ENCODE peak calls at places on chromosomes 11 and 22, in ten cellular contexts. C is stimulated activated CD4-positive, alpha-beta T cell treated with anti-CD3 and anti-CD28 coated beads, Interleukin-12 subunit alpha, Interleukin-12 subunit beta, amount 100 ng/mL, for 24 hours; G is A172; X is A549; T is T-helper 17 cell; U is adipocyte; P is cardiac fibroblast; R is stimulated activated naive CD4-positive, alpha-beta T cell; W is HCEC 1CT; B is RWPE1. N is an unnamed sample.

GRCh38 chr22:42970029-42970428 is 44.9 kb downstream of the PACSIN2 start:
- DNase-seq in C (no peak), G (peak), X (no peak), T (no peak), U (no peak), P (no peak), R (no peak), W (no peak), B (peak), N (no peak)

GRCh38 chr11:114317738-114318137 is 21.5 kb downstream of the NNMT start:
- DNase-seq in C (no peak), G (no peak), X (no peak), T (no peak), U (peak), P (peak), R (no peak), W (peak), B (no peak), N (peak)

GRCh38 chr11:33832676-33833075 is 58.4 kb upstream of the FBXO3 start:
- DNase-seq in C (no peak), G (no peak), X (no peak), T (no peak), U (no peak), P (no peak), R (no peak), W (no peak), B (no peak), N (no peak)

GRCh38 chr11:113286509-113287497 is 27.6 kb upstream of the TTC12 start:
- DNase-seq in C (no peak), G (no peak), X (no peak), T (no peak), U (peak), P (peak), R (no peak), W (no peak), B (no peak), N (no peak)

GRCh38 chr22:23282089-23282501 is 101.8 kb downstream of the BCR start:
- DNase-seq in C (no peak), G (peak), X (peak), T (no peak), U (peak), P (peak), R (no peak), W (peak), B (peak), N (peak)

GRCh38 chr22:32411388-32411787 is 659 bp downstream of the RTCB start:
- DNase-seq in C (no peak), G (peak), X (no peak), T (no peak), U (peak), P (peak), R (no peak), W (peak), B (peak), N (no peak)

GRCh38 chr22:23259916-23260644 is 79.8 kb downstream of the BCR start:
- DNase-seq in C (no peak), G (no peak), X (no peak), T (no peak), U (no peak), P (no peak), R (no peak), W (no peak), B (no peak), N (no peak)

GRCh38 chr11:93869830-93870229 is 19.4 kb upstream of the VSTM5 start:
- DNase-seq in C (no peak), G (no peak), X (no peak), T (no peak), U (no peak), P (no peak), R (no peak), W (no peak), B (no peak), N (no peak)

GRCh38 chr11:113519989-113520613 is 44.9 kb upstream of the DRD2 start:
- DNase-seq in C (no peak), G (peak), X (no peak), T (no peak), U (no peak), P (no peak), R (no peak), W (no peak), B (no peak), N (no peak)

GRCh38 chr11:63766501-63767270 is 1.9 kb downstream of the ZFTA start:
- DNase-seq in C (no peak), G (no peak), X (no peak), T (no peak), U (no peak), P (no peak), R (no peak), W (no peak), B (no peak), N (no peak)

GRCh38 chr11:119483881-119484371 is 61.0 kb upstream of the THY1 start:
- DNase-seq in C (no peak), G (no peak), X (no peak), T (no peak), U (no peak), P (no peak), R (no peak), W (no peak), B (no peak), N (no peak)

GRCh38 chr11:28132541-28132940 is 24.4 kb downstream of the METTL15 start:
- DNase-seq in C (no peak), G (no peak), X (no peak), T (no peak), U (peak), P (peak), R (no peak), W (peak), B (no peak), N (no peak)

GRCh38 chr11:119788096-119788883 is 59.3 kb upstream of the NECTIN1 start:
- DNase-seq in C (no peak), G (no peak), X (no peak), T (no peak), U (no peak), P (no peak), R (no peak), W (no peak), B (no peak), N (no peak)

GRCh38 chr11:198236-198806 is 5.4 kb downstream of the SCGB1C1 start:
- DNase-seq in C (no peak), G (no peak), X (no peak), T (no peak), U (no peak), P (no peak), R (no peak), W (no peak), B (no peak), N (no peak)

GRCh38 chr11:72676874-72677341 is 2.7 kb upstream of the PDE2A start:
- DNase-seq in C (peak), G (no peak), X (peak), T (peak), U (peak), P (peak), R (peak), W (no peak), B (peak), N (no peak)

GRCh38 chr22:24500251-24500820 is 5.2 kb downstream of the UPB1 start:
- DNase-seq in C (no peak), G (no peak), X (no peak), T (no peak), U (no peak), P (no peak), R (no peak), W (no peak), B (peak), N (no peak)

GRCh38 chr11:94750319-94751215 is 17.6 kb upstream of the AMOTL1 start:
- DNase-seq in C (no peak), G (no peak), X (no peak), T (no peak), U (peak), P (no peak), R (no peak), W (no peak), B (no peak), N (no peak)

GRCh38 chr11:134725939-134726639 is 314.0 kb upstream of the B3GAT1 start:
- DNase-seq in C (no peak), G (no peak), X (peak), T (no peak), U (no peak), P (no peak), R (no peak), W (no peak), B (peak), N (no peak)

GRCh38 chr11:100681064-100681502 is 6.0 kb upstream of the ARHGAP42 start:
- DNase-seq in C (no peak), G (peak), X (no peak), T (no peak), U (no peak), P (peak), R (no peak), W (peak), B (peak), N (no peak)

GRCh38 chr22:43789452-43789851 is 22.7 kb downstream of the EFCAB6 start:
- DNase-seq in C (no peak), G (peak), X (peak), T (no peak), U (peak), P (peak), R (no peak), W (peak), B (peak), N (peak)

GRCh38 chr11:76480241-76480640 is 35.4 kb downstream of the EMSY start:
- DNase-seq in C (no peak), G (no peak), X (no peak), T (no peak), U (no peak), P (no peak), R (no peak), W (no peak), B (no peak), N (no peak)

GRCh38 chr11:122697636-122698167 is 42.2 kb downstream of the UBASH3B start:
- DNase-seq in C (no peak), G (peak), X (peak), T (no peak), U (no peak), P (peak), R (peak), W (peak), B (peak), N (no peak)

GRCh38 chr22:30922151-30922611 is 46.4 kb downstream of the MORC2 start:
- DNase-seq in C (peak), G (no peak), X (no peak), T (peak), U (peak), P (peak), R (peak), W (no peak), B (no peak), N (no peak)

GRCh38 chr11:115612331-115612730 is 108.1 kb upstream of the CADM1 start:
- DNase-seq in C (no peak), G (no peak), X (no peak), T (no peak), U (peak), P (no peak), R (no peak), W (no peak), B (no peak), N (no peak)

GRCh38 chr11:118306556-118306955 is 2.0 kb downstream of the CD3E start:
- DNase-seq in C (no peak), G (no peak), X (no peak), T (no peak), U (no peak), P (no peak), R (no peak), W (no peak), B (no peak), N (no peak)

GRCh38 chr22:44261164-44261860 is 51.4 kb downstream of the SHISAL1 start:
- DNase-seq in C (no peak), G (no peak), X (no peak), T (no peak), U (no peak), P (no peak), R (no peak), W (no peak), B (no peak), N (no peak)

N was measured in AG04450.